ENCODE peak calls at places on chromosomes 4 and X, in seven cellular contexts. F, E, B, R, U, D and J are unnamed samples.

GRCh38 chr4:122309988-122310626 is 68.7 kb upstream of the ADAD1 start:
- DNase-seq in R (no peak), F (no peak), B (no peak), E (peak; percentile 35), D (no peak), U (peak; percentile 13), J (peak; percentile 38)

GRCh38 chr4:73450398-73451004 is 14.5 kb downstream of the AFP start:
- DNase-seq in F (peak; percentile 24), D (peak; percentile 52), U (peak; percentile 97), B (no peak), R (no peak), E (peak; percentile 96), J (peak; percentile 91)

GRCh38 chrX:132591719-132592275 is 103.0 kb upstream of the MBNL3 start:
- DNase-seq in D (no peak), R (no peak), B (no peak), F (peak; percentile 48), U (no peak), E (no peak), J (no peak)

GRCh38 chr4:23327120-23327519 is 562.7 kb downstream of the PPARGC1A start:
- DNase-seq in R (no peak), B (no peak), D (no peak), U (no peak), F (no peak), E (no peak), J (no peak)

GRCh38 chr4:147981305-147981704 is 249.4 kb downstream of the ARHGAP10 start:
- DNase-seq in D (peak; percentile 40), F (no peak), U (peak; percentile 66), E (peak; percentile 42), B (no peak), R (no peak), J (peak; percentile 44)

GRCh38 chr4:33715996-33716395 is 2528.3 kb downstream of the ARAP2 start:
- DNase-seq in R (no peak), U (peak; percentile 91), B (no peak), F (no peak), D (peak; percentile 76), E (peak; percentile 76), J (peak; percentile 98)

GRCh38 chr4:83282049-83282535 is 2.5 kb downstream of the COQ2 start:
- DNase-seq in E (peak; percentile 80), U (peak; percentile 71), B (no peak), F (peak; percentile 19), R (no peak), D (peak; percentile 37), J (peak; percentile 80)

GRCh38 chr4:128354205-128354821 is 66.7 kb upstream of the PGRMC2 start:
- DNase-seq in B (no peak), F (no peak), D (peak; percentile 41), E (peak; percentile 88), U (peak; percentile 88), R (peak; percentile 61), J (peak; percentile 97)

GRCh38 chrX:11374570-11374969 is 81.4 kb downstream of the AMELX start:
- DNase-seq in D (peak; percentile 36), E (no peak), F (no peak), R (no peak), U (no peak), B (no peak), J (no peak)

GRCh38 chr4:155757745-155758265 is 1.0 kb upstream of the GUCY1B1 start:
- DNase-seq in U (no peak), E (no peak), D (no peak), B (no peak), R (no peak), F (no peak), J (no peak)

GRCh38 chr4:83964996-83965541 is 429.2 kb downstream of the GPAT3 start:
- DNase-seq in D (peak; percentile 52), U (peak; percentile 57), B (no peak), R (no peak), E (peak; percentile 64), F (no peak), J (peak; percentile 53)

GRCh38 chr4:123503698-123504389 is 107.2 kb downstream of the SPRY1 start:
- DNase-seq in U (no peak), E (no peak), F (no peak), R (no peak), D (no peak), B (no peak), J (no peak)

GRCh38 chr4:187475901-187476300 is 519.7 kb upstream of the ZFP42 start:
- DNase-seq in R (no peak), E (no peak), B (no peak), D (no peak), F (no peak), U (no peak), J (no peak)

GRCh38 chr4:24419147-24420034 is 165.0 kb downstream of the DHX15 start:
- DNase-seq in R (peak; percentile 41), D (peak; percentile 50), B (peak; percentile 76), U (peak; percentile 73), F (peak; percentile 78), E (peak; percentile 68), J (peak; percentile 76)

GRCh38 chrX:71221145-71221544 is 1.9 kb upstream of the GJB1 start:
- DNase-seq in E (no peak), B (no peak), U (no peak), D (no peak), R (no peak), F (no peak), J (no peak)

GRCh38 chr4:139279723-139280620 is at the start of gene MGARP:
- DNase-seq in D (peak; percentile 33), U (no peak), E (no peak), R (no peak), B (peak; percentile 49), F (no peak), J (peak; percentile 28)

GRCh38 chr4:6777636-6778281 is 4.8 kb upstream of the KIAA0232 start:
- DNase-seq in U (no peak), B (no peak), F (no peak), D (no peak), R (no peak), E (no peak), J (no peak)

GRCh38 chrX:11591712-11592351 is 73.9 kb downstream of the ARHGAP6 start:
- DNase-seq in E (no peak), R (no peak), B (no peak), F (no peak), D (no peak), U (no peak), J (no peak)

GRCh38 chr4:76177709-76178108 is 29.5 kb upstream of the NUP54 start:
- DNase-seq in E (peak; percentile 20), U (no peak), R (no peak), D (no peak), B (no peak), F (no peak), J (no peak)

GRCh38 chr4:26632916-26633315 is 49.0 kb downstream of the TBC1D19 start:
- DNase-seq in D (no peak), E (no peak), R (no peak), F (no peak), U (no peak), B (no peak), J (no peak)

GRCh38 chr4:120544838-120545237 is 377.7 kb downstream of the PRDM5 start:
- DNase-seq in B (no peak), R (no peak), F (no peak), D (no peak), E (no peak), U (no peak), J (no peak)

GRCh38 chr4:170025523-170026252 is 507 bp downstream of the MFAP3L start:
- DNase-seq in R (no peak), B (peak; percentile 54), D (no peak), F (peak; percentile 60), E (peak; percentile 10), U (peak; percentile 23), J (peak; percentile 16)

GRCh38 chrX:48956728-48957414 is 536 bp downstream of the OTUD5 start:
- DNase-seq in R (no peak), E (no peak), D (no peak), B (peak; percentile 47), U (no peak), F (no peak), J (no peak)

GRCh38 chr4:157999723-158000122 is 173.1 kb downstream of the GASK1B start:
- DNase-seq in D (no peak), B (no peak), U (no peak), R (no peak), F (no peak), E (no peak), J (no peak)

GRCh38 chrX:349196-349595 is 30.6 kb upstream of the GTPBP6 start:
- DNase-seq in F (no peak), U (no peak), B (no peak), E (no peak), R (no peak), D (no peak), J (no peak)

GRCh38 chrX:123731258-123731986 is 1.4 kb downstream of the THOC2 start:
- DNase-seq in R (no peak), U (peak; percentile 25), E (peak; percentile 19), D (no peak), B (peak; percentile 59), F (peak; percentile 35), J (peak; percentile 37)

GRCh38 chrX:43860646-43861370 is 21.4 kb downstream of the MAOB start:
- DNase-seq in F (no peak), D (peak; percentile 51), B (no peak), U (peak; percentile 56), E (peak; percentile 7), R (no peak), J (peak; percentile 57)

GRCh38 chr4:185224597-185224996 is 15.2 kb downstream of the SNX25 start:
- DNase-seq in D (no peak), B (no peak), U (no peak), E (no peak), R (no peak), F (no peak), J (peak; percentile 18)
- TF ChIP-seq CTCF in D (peak; percentile 14), B (no peak), U (peak; percentile 13), E (peak; percentile 41), R (no peak), F (no peak), J (peak; percentile 38)

DNA sequence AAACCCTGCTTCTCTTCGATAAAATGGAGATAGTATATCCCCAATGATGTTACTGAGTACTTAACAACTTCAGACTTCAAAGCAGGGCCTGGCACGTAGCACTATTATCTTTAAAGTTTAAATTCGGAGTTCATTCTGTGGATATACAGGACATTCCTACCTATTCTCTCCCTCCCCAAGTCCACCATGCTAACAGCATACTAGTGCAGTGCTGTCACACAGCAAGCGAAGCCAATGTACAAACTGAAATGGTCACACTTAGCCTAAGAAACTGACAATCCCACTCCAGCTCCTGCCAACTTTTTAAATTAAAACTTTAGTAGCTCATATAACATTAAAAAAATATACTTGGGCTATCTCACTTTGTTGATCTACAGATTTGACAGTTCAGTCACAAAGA is 1.2 kb upstream of the DNAJB14 start:
- DNase-seq in U (no peak), E (no peak), R (no peak), F (no peak), B (no peak), D (no peak), J (no peak)
- H3K4me3 ChIP-seq in U (no peak overlapping the region), E (peak overlapping the region; percentile 87), R (peak overlapping the region; percentile 51), F (no peak overlapping the region), B (no peak overlapping the region), D (no peak overlapping the region), J (no peak overlapping the region)

GRCh38 chrX:13994104-13994503 is 35.6 kb downstream of the GEMIN8 start:
- DNase-seq in F (no peak), E (peak; percentile 2), D (no peak), R (no peak), B (no peak), U (no peak), J (no peak)
- TF ChIP-seq CTCF in F (no peak), E (no peak), D (no peak), R (no peak), B (no peak), U (no peak), J (no peak)

DNA sequence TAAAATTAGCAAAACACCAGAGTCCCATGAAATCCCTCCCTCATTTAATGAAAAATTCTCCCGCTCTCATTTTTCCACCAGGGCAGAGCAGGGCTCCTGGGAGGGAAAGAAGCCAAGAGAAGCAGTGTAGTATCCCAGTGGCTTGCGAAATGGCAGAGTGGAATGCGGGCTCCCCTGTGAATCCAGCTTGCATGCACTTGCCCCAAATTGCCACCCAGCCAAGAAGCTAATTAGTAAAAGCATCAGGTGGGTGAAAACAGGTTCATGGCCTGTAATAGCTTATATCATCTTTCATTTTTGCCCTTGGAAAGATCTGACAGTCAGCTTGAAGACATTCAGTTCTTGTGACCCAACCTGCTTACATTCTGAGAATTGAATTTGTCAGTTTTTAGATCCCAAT is 10.1 kb downstream of the AMOT start:
- DNase-seq in R (no peak), D (no peak), B (no peak), F (no peak), U (no peak), E (no peak), J (no peak)
- H3K4me3 ChIP-seq in R (no peak overlapping the region), D (no peak overlapping the region), B (no peak overlapping the region), F (no peak overlapping the region), U (no peak overlapping the region), E (no peak overlapping the region), J (no peak overlapping the region)